ENCODE peak calls at places on chromosomes 16 and 17, in six cellular contexts. K is lower lobe of right lung, I is HTR-8/SVneo, J is tibial artery, O is AG04450, F is epithelial cell of prostate. L is an unnamed sample.
A peak's percentile ranks its signal among the peaks of the same experiment; 100 is the strongest.

GRCh38 chr17:43917348-43918025 is 10.2 kb upstream of the MPP2 start:
- DNase-seq in K (peak; percentile 65), I (no peak), J (no peak), O (no peak), F (no peak), L (no peak)

GRCh38 chr17:45283711-45284110 is 21.8 kb upstream of the SPATA32 start:
- DNase-seq in K (peak; percentile 23), I (no peak), J (no peak), O (no peak), F (no peak), L (no peak)

GRCh38 chr17:30244853-30245385 is 9.4 kb upstream of the SLC6A4 start:
- DNase-seq in K (no peak), I (no peak), J (no peak), O (no peak), F (peak; percentile 29), L (peak; percentile 78)

GRCh38 chr16:85181091-85181738 is 68.9 kb upstream of the CIBAR2 start:
- DNase-seq in K (peak; percentile 39), I (no peak), J (no peak), O (no peak), F (no peak), L (no peak)

GRCh38 chr16:81486555-81487061 is 42.0 kb downstream of the CMIP start:
- DNase-seq in K (peak; percentile 66), I (no peak), J (peak; percentile 87), O (no peak), F (no peak), L (no peak)

GRCh38 chr17:77460514-77461046 is 319.8 kb downstream of the SEC14L1 start:
- DNase-seq in K (no peak), I (no peak), J (no peak), O (no peak), F (no peak), L (no peak)

GRCh38 chr17:851986-852385 is 69.8 kb downstream of the MRM3 start:
- DNase-seq in K (no peak), I (no peak), J (no peak), O (no peak), F (no peak), L (no peak)

GRCh38 chr16:70437017-70437581 is 1.8 kb downstream of the ST3GAL2 start:
- DNase-seq in K (no peak), I (peak; percentile 93), J (no peak), O (peak; percentile 77), F (no peak), L (peak; percentile 68)

GRCh38 chr17:3610523-3610922 is 1.3 kb upstream of the TRPV1 start:
- DNase-seq in K (no peak), I (no peak), J (no peak), O (no peak), F (no peak), L (no peak)

GRCh38 chr17:8060274-8060673 is 21.4 kb downstream of the ALOX15B start:
- DNase-seq in K (peak; percentile 50), I (peak; percentile 76), J (no peak), O (peak; percentile 30), F (no peak), L (peak; percentile 42)

GRCh38 chr16:87060026-87060986 is 256.9 kb downstream of the C16orf95 start:
- DNase-seq in K (no peak), I (peak; percentile 51), J (peak; percentile 91), O (peak; percentile 32), F (no peak), L (peak; percentile 30)

GRCh38 chr16:16045879-16046278 is 96.5 kb downstream of the ABCC1 start:
- DNase-seq in K (no peak), I (no peak), J (no peak), O (no peak), F (no peak), L (no peak)

GRCh38 chr17:77734371-77735050 is 224.0 kb upstream of the TNRC6C start:
- DNase-seq in K (peak; percentile 70), I (peak; percentile 94), J (peak; percentile 98), O (no peak), F (no peak), L (peak; percentile 1)

GRCh38 chr16:78992001-78992400 is 608.5 kb downstream of the MAF start:
- DNase-seq in K (no peak), I (no peak), J (no peak), O (no peak), F (no peak), L (no peak)

GRCh38 chr17:76865174-76865573 is 3.0 kb upstream of the MGAT5B start:
- DNase-seq in K (no peak), I (no peak), J (no peak), O (no peak), F (no peak), L (no peak)

GRCh38 chr17:38334480-38335364 is 9.0 kb downstream of the GPR179 start:
- DNase-seq in K (no peak), I (no peak), J (no peak), O (no peak), F (no peak), L (no peak)

GRCh38 chr16:9850716-9851115 is 331.5 kb downstream of the GRIN2A start:
- DNase-seq in K (no peak), I (no peak), J (no peak), O (no peak), F (no peak), L (no peak)

GRCh38 chr17:45269912-45270311 is 8.0 kb upstream of the SPATA32 start:
- DNase-seq in K (no peak), I (no peak), J (no peak), O (no peak), F (no peak), L (no peak)

GRCh38 chr17:75983501-75984181 is 4.6 kb downstream of the TEN1 start:
- DNase-seq in K (peak; percentile 64), I (no peak), J (peak; percentile 57), O (no peak), F (no peak), L (no peak)

L was measured in HCEC 1CT.